ENCODE peak calls at places on chromosomes 12 and 14, in seven cellular contexts. Y, W, A, B, V, E and Z are unnamed samples.

GRCh38 chr12:92439397-92439779 is 263.4 kb upstream of the PLEKHG7 start:
- DNase-seq in Y (no peak), W (no peak), A (no peak), B (no peak), V (no peak), E (peak; percentile 72), Z (no peak)

GRCh38 chr12:89770391-89770790 is 61.8 kb upstream of the ATP2B1 start:
- DNase-seq in Y (no peak), W (no peak), A (no peak), B (no peak), V (no peak), E (no peak), Z (no peak)

GRCh38 chr14:31420319-31421081 is at the start of gene HEATR5A:
- DNase-seq in Y (peak; percentile 97), W (peak; percentile 69), A (peak; percentile 96), B (peak; percentile 88), V (peak; percentile 86), E (peak; percentile 98), Z (peak; percentile 96)

GRCh38 chr12:67471810-67472209 is 176.7 kb upstream of the DYRK2 start:
- DNase-seq in Y (no peak), W (no peak), A (no peak), B (no peak), V (no peak), E (peak; percentile 60), Z (no peak)

GRCh38 chr14:96245710-96246534 is 10.1 kb upstream of the BDKRB1 start:
- DNase-seq in Y (no peak), W (no peak), A (no peak), B (no peak), V (no peak), E (peak; percentile 73), Z (no peak)

GRCh38 chr12:98724384-98725155 is 79.5 kb downstream of the APAF1 start:
- DNase-seq in Y (no peak), W (no peak), A (no peak), B (no peak), V (no peak), E (no peak), Z (no peak)

GRCh38 chr12:54654926-54655325 is 6.8 kb upstream of the DCD start:
- DNase-seq in Y (no peak), W (no peak), A (no peak), B (no peak), V (no peak), E (no peak), Z (no peak)

GRCh38 chr14:76829650-76830421 is 3.6 kb downstream of the LRRC74A start:
- DNase-seq in Y (no peak), W (no peak), A (no peak), B (no peak), V (peak; percentile 74), E (peak; percentile 91), Z (peak; percentile 71)

GRCh38 chr14:50362791-50363733 is 33.6 kb downstream of the CDKL1 start:
- DNase-seq in Y (peak; percentile 52), W (no peak), A (peak; percentile 59), B (no peak), V (no peak), E (peak; percentile 16), Z (no peak)

GRCh38 chr14:41739203-41739602 is 132.5 kb downstream of the LRFN5 start:
- DNase-seq in Y (no peak), W (no peak), A (no peak), B (no peak), V (no peak), E (no peak), Z (no peak)

GRCh38 chr12:12999276-12999958 is 648 bp downstream of the HEBP1 start:
- DNase-seq in Y (no peak), W (no peak), A (no peak), B (no peak), V (no peak), E (peak; percentile 41), Z (no peak)

GRCh38 chr12:77324763-77325468 is 259.5 kb upstream of the E2F7 start:
- DNase-seq in Y (peak; percentile 83), W (no peak), A (peak; percentile 56), B (no peak), V (peak; percentile 53), E (peak; percentile 76), Z (peak; percentile 70)

GRCh38 chr12:6929806-6930452 is 2.2 kb downstream of the ATN1 start:
- DNase-seq in Y (no peak), W (no peak), A (no peak), B (no peak), V (no peak), E (no peak), Z (no peak)

GRCh38 chr12:93025145-93026103 is 96.3 kb upstream of the EEA1 start:
- DNase-seq in Y (peak; percentile 52), W (peak; percentile 63), A (no peak), B (no peak), V (no peak), E (peak; percentile 85), Z (no peak)

GRCh38 chr14:103111297-103111981 is 11.8 kb upstream of the TNFAIP2 start:
- DNase-seq in Y (no peak), W (no peak), A (no peak), B (no peak), V (no peak), E (no peak), Z (no peak)

GRCh38 chr12:27434673-27435565 is 11.6 kb upstream of the SMCO2 start:
- DNase-seq in Y (peak; percentile 44), W (no peak), A (no peak), B (peak; percentile 8), V (no peak), E (peak; percentile 25), Z (peak; percentile 10)

GRCh38 chr12:31517994-31518393 is 72.9 kb downstream of the DENND5B start:
- DNase-seq in Y (no peak), W (no peak), A (no peak), B (no peak), V (no peak), E (no peak), Z (no peak)

GRCh38 chr14:24458736-24459135 is 16.2 kb upstream of the SDR39U1 start:
- DNase-seq in Y (no peak), W (no peak), A (no peak), B (no peak), V (no peak), E (no peak), Z (no peak)

GRCh38 chr14:81955123-81955522 is 421.5 kb upstream of the SEL1L start:
- DNase-seq in Y (no peak), W (no peak), A (no peak), B (no peak), V (no peak), E (no peak), Z (no peak)

GRCh38 chr12:121787063-121787774 is 6.3 kb downstream of the RHOF start:
- DNase-seq in Y (no peak), W (no peak), A (no peak), B (peak; percentile 36), V (no peak), E (no peak), Z (no peak)

GRCh38 chr14:20387577-20387976 is 25.7 kb downstream of the TEP1 start:
- DNase-seq in Y (peak; percentile 45), W (no peak), A (no peak), B (no peak), V (no peak), E (no peak), Z (no peak)

GRCh38 chr14:54564071-54564798 is 2.7 kb upstream of the SAMD4A start:
- DNase-seq in Y (peak; percentile 48), W (no peak), A (no peak), B (no peak), V (no peak), E (peak; percentile 64), Z (no peak)

GRCh38 chr14:67610491-67610890 is 9.2 kb upstream of the ARG2 start:
- DNase-seq in Y (no peak), W (no peak), A (no peak), B (no peak), V (no peak), E (no peak), Z (no peak)

GRCh38 chr12:96880220-96880619 is 26.8 kb upstream of the NEDD1 start:
- DNase-seq in Y (no peak), W (no peak), A (no peak), B (no peak), V (no peak), E (peak; percentile 27), Z (no peak)

GRCh38 chr12:19282133-19282532 is 152.6 kb downstream of the PLEKHA5 start:
- DNase-seq in Y (no peak), W (no peak), A (no peak), B (no peak), V (no peak), E (no peak), Z (no peak)

GRCh38 chr14:44497148-44497547 is 9.9 kb downstream of the FSCB start:
- DNase-seq in Y (no peak), W (no peak), A (no peak), B (no peak), V (no peak), E (no peak), Z (no peak)